ENCODE peak calls at places on chromosome 17, in seven cellular contexts. L is activated B cell treated with CpG ODN at 0.5 μM for 24 hours, I is thoracic aorta, O is naive B cell, E is coronary artery, M is cardiac fibroblast, K is NCI-H1694 treated with DMSO at 0.1 percent for 48 hours. H is an unnamed sample.

GRCh38 chr17:7523033-7523432 is 25.8 kb upstream of the TNFSF12 start:
- DNase-seq in E (no peak), K (peak; percentile 3), O (peak; percentile 27), M (peak; percentile 30), I (no peak), L (peak; percentile 27), H (no peak)

GRCh38 chr17:77796201-77796860 is 162.2 kb upstream of the TNRC6C start:
- DNase-seq in E (peak; percentile 89), K (no peak), I (peak; percentile 59), O (no peak), M (peak; percentile 61), L (no peak), H (peak; percentile 15)

GRCh38 chr17:56262854-56263253 is 109.6 kb downstream of the ANKFN1 start:
- DNase-seq in O (no peak), L (no peak), I (no peak), E (no peak), M (no peak), K (no peak), H (no peak)

GRCh38 chr17:43356999-43357398 is 41.8 kb upstream of the ARL4D start:
- DNase-seq in E (no peak), L (no peak), K (no peak), I (no peak), O (no peak), M (peak; percentile 87), H (peak; percentile 90)

GRCh38 chr17:68790931-68791330 is 164.3 kb downstream of the ABCA8 start:
- DNase-seq in O (no peak), E (no peak), L (no peak), K (no peak), I (no peak), M (peak; percentile 77), H (no peak)

GRCh38 chr17:79563237-79564013 is 47.4 kb downstream of the RBFOX3 start:
- DNase-seq in K (no peak), M (peak; percentile 11), O (no peak), E (no peak), L (no peak), I (no peak), H (no peak)

GRCh38 chr17:66322764-66323163 is 20.4 kb downstream of the PRKCA start:
- DNase-seq in E (no peak), O (no peak), K (no peak), L (no peak), M (no peak), I (no peak), H (peak; percentile 14)

GRCh38 chr17:14604920-14605599 is 304.2 kb downstream of the HS3ST3B1 start:
- DNase-seq in E (no peak), I (no peak), L (no peak), O (peak; percentile 68), K (peak; percentile 5), M (no peak), H (no peak)

GRCh38 chr17:62825182-62825581 is 17.1 kb upstream of the MARCHF10 start:
- DNase-seq in E (no peak), L (no peak), M (no peak), I (no peak), O (no peak), K (no peak), H (no peak)

GRCh38 chr17:44137891-44138709 is 3.6 kb upstream of the HROB start:
- DNase-seq in E (peak; percentile 98), I (peak; percentile 90), L (no peak), M (peak; percentile 99), O (no peak), K (peak; percentile 65), H (peak; percentile 100)

GRCh38 chr17:27290916-27291598 is 2.9 kb upstream of the WSB1 start:
- DNase-seq in L (no peak), K (no peak), I (no peak), O (no peak), E (no peak), M (no peak), H (no peak)

GRCh38 chr17:41538565-41538991 is 10.5 kb upstream of the KRT19 start:
- DNase-seq in K (no peak), L (no peak), M (no peak), I (no peak), E (no peak), O (no peak), H (no peak)

GRCh38 chr17:14196337-14196997 is 40.2 kb downstream of the CDRT15 start:
- DNase-seq in M (no peak), E (no peak), I (no peak), O (peak; percentile 9), K (no peak), L (no peak), H (no peak)

GRCh38 chr17:80826955-80827645 is 164.5 kb upstream of the CHMP6 start:
- DNase-seq in L (no peak), M (peak; percentile 98), K (peak; percentile 82), I (peak; percentile 84), O (no peak), E (no peak), H (peak; percentile 97)

GRCh38 chr17:82883461-82884031 is 43.7 kb upstream of the ZNF750 start:
- DNase-seq in M (no peak), I (no peak), O (no peak), E (no peak), L (no peak), K (no peak), H (no peak)

GRCh38 chr17:17484451-17484899 is 7.7 kb downstream of the MED9 start:
- DNase-seq in K (no peak), O (no peak), E (no peak), M (peak; percentile 21), L (no peak), I (no peak), H (no peak)

GRCh38 chr17:16977932-16978331 is 6.0 kb upstream of the TNFRSF13B start:
- DNase-seq in L (no peak), K (no peak), E (no peak), M (no peak), O (no peak), I (no peak), H (peak; percentile 31)

GRCh38 chr17:80421381-80422090 is 6.6 kb downstream of the ENDOV start:
- DNase-seq in M (no peak), L (no peak), I (no peak), O (no peak), E (no peak), K (no peak), H (no peak)

H was measured in foreskin fibroblast.